ENCODE peak calls at places on chromosomes 11 and 22, in five cellular contexts. One of them, this sample, is unnamed.

GRCh38 chr22:17201285-17201945 is 17.8 kb downstream of the ADA2 start:
- DNase-seq in NCI-H2107: no peak
- DNase-seq in HTR-8/SVneo: no peak
- DNase-seq in D341Med: no peak
- DNase-seq in NCI-H2081: no peak
- DNase-seq in this sample: no peak

GRCh38 chr11:65310215-65310614 is 4.5 kb upstream of the CDC42EP2 start:
- DNase-seq in NCI-H2107: no peak
- DNase-seq in HTR-8/SVneo: no peak
- DNase-seq in D341Med: no peak
- DNase-seq in NCI-H2081: peak
- DNase-seq in this sample: no peak

GRCh38 chr11:103923473-103923931 is 112.9 kb upstream of the DDI1 start:
- DNase-seq in NCI-H2107: no peak
- DNase-seq in HTR-8/SVneo: no peak
- DNase-seq in D341Med: no peak
- DNase-seq in NCI-H2081: no peak
- DNase-seq in this sample: peak

GRCh38 chr11:71286701-71287643 is 34.6 kb upstream of the SHANK2 start:
- DNase-seq in NCI-H2107: no peak
- DNase-seq in HTR-8/SVneo: peak
- DNase-seq in D341Med: no peak
- DNase-seq in NCI-H2081: no peak
- DNase-seq in this sample: no peak

GRCh38 chr11:120001161-120002135 is 136.5 kb downstream of the TRIM29 start:
- DNase-seq in NCI-H2107: no peak
- DNase-seq in HTR-8/SVneo: no peak
- DNase-seq in D341Med: peak
- DNase-seq in NCI-H2081: peak
- DNase-seq in this sample: no peak

GRCh38 chr11:80473562-80473961 is 1032.7 kb upstream of the TENM4 start:
- DNase-seq in NCI-H2107: no peak
- DNase-seq in HTR-8/SVneo: no peak
- DNase-seq in D341Med: no peak
- DNase-seq in NCI-H2081: no peak
- DNase-seq in this sample: no peak

GRCh38 chr11:119204066-119204465 is 2.1 kb upstream of the CBL start:
- DNase-seq in NCI-H2107: no peak
- DNase-seq in HTR-8/SVneo: no peak
- DNase-seq in D341Med: no peak
- DNase-seq in NCI-H2081: no peak
- DNase-seq in this sample: no peak

GRCh38 chr22:44625981-44626687 is 75.9 kb upstream of the PRR5 start:
- DNase-seq in NCI-H2107: peak
- DNase-seq in HTR-8/SVneo: peak
- DNase-seq in D341Med: peak
- DNase-seq in NCI-H2081: peak
- DNase-seq in this sample: peak

This sample was measured in NCI-H345.